ENCODE peak calls at places on chromosomes 4 and X, in seven cellular contexts. V is right cardiac atrium; H is amygdala; M is substantia nigra; S is ACHN; T is ELR; Y is activated CD4-positive, alpha-beta T cell treated with anti-CD3 and anti-CD28 coated beads, Interleukin-2, amount 10 ng/mL, durations not matched to agents 7 days and 5 days. Z is an unnamed sample.

GRCh38 chrX:41779058-41779564 is 55.1 kb downstream of the GPR82 start:
- DNase-seq in V (no peak), H (no peak), M (no peak), S (peak), T (peak), Y (no peak), Z (peak)

GRCh38 chr4:186554485-186554884 is 882 bp downstream of the MTNR1A start:
- DNase-seq in V (no peak), H (no peak), M (no peak), S (peak), T (peak), Y (no peak), Z (peak)

GRCh38 chr4:8267077-8267476 is 2.5 kb upstream of the HTRA3 start:
- DNase-seq in V (peak), H (no peak), M (no peak), S (peak), T (peak), Y (peak), Z (peak)

GRCh38 chr4:41418444-41418843 is 119.5 kb upstream of the LIMCH1 start:
- DNase-seq in V (peak), H (peak), M (no peak), S (no peak), T (peak), Y (no peak), Z (peak)

GRCh38 chr4:7466904-7467303 is 32.2 kb upstream of the PSAPL1 start:
- DNase-seq in V (no peak), H (peak), M (peak), S (no peak), T (no peak), Y (no peak), Z (no peak)

GRCh38 chr4:113565702-113566012 is 195.9 kb downstream of the CAMK2D start:
- DNase-seq in V (no peak), H (no peak), M (no peak), S (no peak), T (no peak), Y (no peak), Z (no peak)

GRCh38 chr4:114582625-114583024 is 16.0 kb upstream of the UGT8 start:
- DNase-seq in V (no peak), H (no peak), M (no peak), S (no peak), T (no peak), Y (no peak), Z (no peak)

GRCh38 chrX:38220936-38221386 is 290 bp upstream of the SRPX start:
- DNase-seq in V (peak), H (no peak), M (no peak), S (no peak), T (peak), Y (no peak), Z (no peak)

GRCh38 chr4:176788248-176788647 is 4.5 kb downstream of the VEGFC start:
- DNase-seq in V (no peak), H (no peak), M (no peak), S (peak), T (peak), Y (no peak), Z (no peak)

GRCh38 chrX:6024204-6024603 is 204.5 kb downstream of the NLGN4X start:
- DNase-seq in V (no peak), H (no peak), M (no peak), S (no peak), T (no peak), Y (no peak), Z (peak)

GRCh38 chrX:143580266-143580665 is 55.6 kb downstream of the SLITRK4 start:
- DNase-seq in V (no peak), H (no peak), M (no peak), S (no peak), T (no peak), Y (no peak), Z (no peak)

GRCh38 chr4:92241094-92241493 is 62.7 kb upstream of the GRID2 start:
- DNase-seq in V (no peak), H (no peak), M (no peak), S (no peak), T (no peak), Y (no peak), Z (no peak)

GRCh38 chrX:70476934-70477733 is 32.5 kb downstream of the DLG3 start:
- DNase-seq in V (peak), H (no peak), M (no peak), S (peak), T (peak), Y (no peak), Z (peak)

GRCh38 chr4:78644744-78645330 is 93.3 kb downstream of the ANXA3 start:
- DNase-seq in V (peak), H (no peak), M (no peak), S (peak), T (peak), Y (peak), Z (peak)

GRCh38 chr4:88033309-88033708 is 25.9 kb downstream of the PKD2 start:
- DNase-seq in V (no peak), H (no peak), M (no peak), S (peak), T (peak), Y (peak), Z (peak)